ENCODE peak calls at places on chromosomes 16 and 17, in eight cellular contexts. R, D, B, A, G, Z, T and S are unnamed samples.

GRCh38 chr17:32826076-32826475 is 50.8 kb downstream of the MYO1D start:
- DNase-seq in R (no peak), D (no peak), B (no peak), A (no peak), G (no peak), Z (no peak), T (no peak), S (no peak)

GRCh38 chr16:14347706-14348105 is 276.6 kb downstream of the MRTFB start:
- DNase-seq in R (no peak), D (no peak), B (no peak), A (no peak), G (no peak), Z (no peak), T (no peak), S (no peak)

GRCh38 chr17:5758651-5759050 is 174.3 kb upstream of the NLRP1 start:
- DNase-seq in R (peak; percentile 28), D (no peak), B (no peak), A (peak; percentile 82), G (no peak), Z (no peak), T (peak; percentile 39), S (peak; percentile 7)

GRCh38 chr16:35141303-35141702 is 1681.9 kb downstream of the TP53TG3F start:
- DNase-seq in R (no peak), D (no peak), B (no peak), A (no peak), G (no peak), Z (no peak), T (no peak), S (no peak)

GRCh38 chr17:46147167-46147749 is 46.0 kb downstream of the KANSL1 start:
- DNase-seq in R (no peak), D (no peak), B (no peak), A (no peak), G (no peak), Z (peak; percentile 46), T (no peak), S (peak; percentile 69)

GRCh38 chr16:27795992-27796614 is 246.2 kb downstream of the KATNIP start:
- DNase-seq in R (peak; percentile 31), D (no peak), B (no peak), A (peak; percentile 11), G (no peak), Z (peak; percentile 41), T (no peak), S (peak; percentile 54)

GRCh38 chr16:89581861-89582563 is 6.5 kb downstream of the CPNE7 start:
- DNase-seq in R (peak; percentile 79), D (no peak), B (peak; percentile 78), A (no peak), G (no peak), Z (no peak), T (no peak), S (no peak)

GRCh38 chr17:79666111-79666510 is 55.3 kb upstream of the RBFOX3 start:
- DNase-seq in R (no peak), D (peak; percentile 6), B (no peak), A (no peak), G (no peak), Z (no peak), T (no peak), S (no peak)

GRCh38 chr17:58326609-58327341 is 1.8 kb downstream of the TSPOAP1 start:
- DNase-seq in R (no peak), D (no peak), B (no peak), A (peak; percentile 55), G (no peak), Z (no peak), T (no peak), S (no peak)